ENCODE peak calls at places on chromosomes 6 and 20, in four cellular contexts. H, Z, J and M are unnamed samples.

GRCh38 chr20:15346657-15347280 is 1009.4 kb upstream of the FLRT3 start:
- DNase-seq in H (no peak), J (no peak), Z (no peak), M (no peak)

GRCh38 chr20:51412333-51412761 is 130.2 kb downstream of the NFATC2 start:
- DNase-seq in H (no peak), Z (peak; percentile 52), J (no peak), M (peak; percentile 78)

GRCh38 chr20:4812641-4813075 is 90.9 kb downstream of the PRND start:
- DNase-seq in H (no peak), Z (no peak), J (no peak), M (no peak)

GRCh38 chr6:53659458-53659857 is 6.1 kb downstream of the KLHL31 start:
- DNase-seq in J (no peak), Z (no peak), H (no peak), M (no peak)

GRCh38 chr6:121297699-121298098 is 36.6 kb downstream of the TBC1D32 start:
- DNase-seq in J (no peak), Z (peak; percentile 48), H (no peak), M (peak; percentile 40)

GRCh38 chr20:59305898-59306640 is 5.7 kb downstream of the EDN3 start:
- DNase-seq in J (no peak), H (no peak), Z (no peak), M (no peak)

GRCh38 chr6:87407531-87407895 is 259 bp upstream of the CFAP206 start:
- DNase-seq in J (no peak), Z (peak; percentile 41), H (no peak), M (peak; percentile 71)

GRCh38 chr6:147135211-147135672 is 69.0 kb upstream of the STXBP5 start:
- DNase-seq in H (no peak), J (no peak), Z (peak; percentile 95), M (peak; percentile 90)

GRCh38 chr20:34389206-34389953 is 26.3 kb downstream of the ITCH start:
- DNase-seq in H (no peak), J (no peak), Z (no peak), M (no peak)

GRCh38 chr20:33914871-33915270 is 78.8 kb upstream of the RALY start:
- DNase-seq in Z (peak; percentile 94), H (no peak), J (no peak), M (no peak)

GRCh38 chr6:148445620-148446019 is 103.0 kb downstream of the SASH1 start:
- DNase-seq in H (no peak), Z (peak; percentile 85), J (no peak), M (peak; percentile 87)

GRCh38 chr6:158660331-158660730 is 10.5 kb downstream of the SYTL3 start:
- DNase-seq in H (no peak), Z (no peak), J (no peak), M (no peak)

GRCh38 chr20:49859807-49860206 is 47.2 kb downstream of the SLC9A8 start:
- DNase-seq in J (peak; percentile 29), H (no peak), Z (no peak), M (no peak)

GRCh38 chr20:49862607-49863200 is 50.1 kb downstream of the SLC9A8 start:
- DNase-seq in H (no peak), Z (no peak), J (no peak), M (no peak)

GRCh38 chr20:49856904-49857303 is 44.3 kb downstream of the SLC9A8 start:
- DNase-seq in J (no peak), Z (no peak), H (no peak), M (no peak)

GRCh38 chr20:49858076-49858565 is 45.5 kb downstream of the SLC9A8 start:
- DNase-seq in J (no peak), Z (no peak), H (no peak), M (no peak)

DNA sequence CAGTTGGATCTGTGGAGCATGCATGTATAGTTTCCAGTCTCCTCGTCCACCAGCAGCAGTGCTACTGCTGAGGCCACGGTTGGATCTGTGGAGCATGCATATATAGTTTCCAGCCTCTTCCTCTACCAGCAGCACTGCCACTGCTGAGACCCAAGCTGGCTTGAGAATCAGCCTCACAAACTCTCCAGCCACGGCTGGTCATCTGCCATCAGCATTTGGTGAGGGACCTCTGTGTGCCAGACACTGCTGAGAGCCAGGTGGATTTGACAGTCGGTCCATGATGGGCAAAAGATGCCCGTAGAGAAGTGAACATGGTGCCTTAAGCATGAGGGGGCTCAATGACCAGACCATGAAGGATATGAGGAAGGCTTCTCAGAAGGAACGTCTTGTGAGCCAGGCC is 46.4 kb downstream of the SLC9A8 start:
- DNase-seq in Z (no peak), H (no peak), J (no peak), M (no peak)
- H2BK15ac ChIP-seq in Z (no peak overlapping the region), H (no peak overlapping the region), J (no peak overlapping the region), M (no peak overlapping the region)

DNA sequence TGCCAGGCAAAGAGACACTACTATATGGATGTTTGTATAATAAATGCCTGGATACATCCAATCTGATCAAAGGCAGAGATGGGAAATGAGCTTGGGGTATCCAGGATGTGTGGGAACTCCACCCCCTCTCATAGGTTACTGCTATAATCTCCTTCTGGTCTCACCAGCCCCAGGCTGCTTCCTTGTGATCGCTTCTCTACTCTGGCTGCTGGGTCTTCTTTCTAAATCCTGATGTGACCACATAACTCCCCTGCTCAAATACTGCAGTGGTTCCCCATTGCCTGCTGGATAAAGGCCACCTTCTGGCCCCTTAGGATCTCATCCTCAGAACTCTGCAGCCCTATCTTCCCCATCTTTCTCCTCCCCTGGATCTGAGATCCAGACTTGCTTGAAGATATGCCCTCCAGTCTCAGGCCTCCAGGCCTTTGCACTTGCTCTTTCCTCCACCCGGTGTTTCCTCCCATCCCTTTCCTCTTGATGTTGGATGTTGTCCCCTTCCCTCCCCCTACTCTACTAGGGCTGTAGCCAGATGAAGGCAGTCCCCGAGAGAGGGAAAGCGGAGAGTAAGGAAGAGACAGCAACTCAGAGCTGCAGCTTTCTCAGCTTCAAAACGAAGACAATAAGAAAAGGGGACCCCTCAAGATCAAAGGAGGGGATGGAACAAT is 828 bp upstream of the XKR7 start:
- DNase-seq in Z (no peak), J (peak; percentile 22), H (no peak), M (no peak)
- H2BK15ac ChIP-seq in Z (no peak overlapping the region), J (no peak overlapping the region), H (no peak overlapping the region), M (no peak overlapping the region)

GRCh38 chr20:61419010-61419409 is 166.9 kb downstream of the CDH4 start:
- DNase-seq in Z (no peak), H (no peak), J (no peak), M (no peak)
- H2BK15ac ChIP-seq in Z (no peak overlapping the region), H (no peak overlapping the region), J (no peak overlapping the region), M (no peak overlapping the region)

GRCh38 chr6:99424761-99425646 is at the start of gene PNISR:
- DNase-seq in Z (peak; percentile 99), J (peak; percentile 99), H (peak; percentile 95), M (peak; percentile 99)

GRCh38 chr6:99424022-99424421 is 1.1 kb downstream of the PNISR start:
- DNase-seq in Z (no peak), J (no peak), H (no peak), M (no peak)

GRCh38 chr6:99426454-99426762 is 1.3 kb upstream of the PNISR start:
- DNase-seq in H (no peak), Z (no peak), J (peak; percentile 9), M (no peak)

GRCh38 chr6:99427988-99428387 is 2.9 kb upstream of the PNISR start:
- DNase-seq in H (no peak), Z (no peak), J (no peak), M (no peak)

GRCh38 chr6:99425647-99426453 is 742 bp upstream of the PNISR start:
- DNase-seq in H (peak; percentile 87), Z (peak; percentile 89), J (peak; percentile 99), M (peak; percentile 94)
- H2BK15ac ChIP-seq in H (no peak overlapping the region), Z (peak overlapping the region; percentile 66), J (no peak overlapping the region), M (peak overlapping the region; percentile 69)